ENCODE peak calls at places on chromosome 10, in seven cellular contexts. A, E, O, D, H, G and C are unnamed samples.

GRCh38 chr10:60098676-60099601 is 192.6 kb upstream of the CCDC6 start:
- DNase-seq in A (no peak), E (peak), O (no peak), D (no peak), H (no peak), G (peak), C (peak)

GRCh38 chr10:93565421-93565820 is 1.0 kb upstream of the FFAR4 start:
- DNase-seq in A (no peak), E (no peak), O (no peak), D (no peak), H (no peak), G (no peak), C (no peak)

GRCh38 chr10:102781089-102781920 is 37.6 kb downstream of the WBP1L start:
- DNase-seq in A (no peak), E (no peak), O (peak), D (no peak), H (no peak), G (no peak), C (no peak)

GRCh38 chr10:48383393-48383792 is 76.9 kb downstream of the MAPK8 start:
- DNase-seq in A (no peak), E (no peak), O (no peak), D (no peak), H (no peak), G (no peak), C (no peak)

GRCh38 chr10:93431361-93431760 is 50.8 kb downstream of the MYOF start:
- DNase-seq in A (no peak), E (no peak), O (no peak), D (no peak), H (no peak), G (no peak), C (no peak)

GRCh38 chr10:46542567-46543323 is 13.7 kb downstream of the GPRIN2 start:
- DNase-seq in A (peak), E (peak), O (no peak), D (peak), H (peak), G (no peak), C (no peak)

GRCh38 chr10:115711306-115711705 is 561.7 kb downstream of the GFRA1 start:
- DNase-seq in A (no peak), E (no peak), O (no peak), D (no peak), H (no peak), G (no peak), C (no peak)

GRCh38 chr10:111200505-111201186 is 123.8 kb downstream of the ADRA2A start:
- DNase-seq in A (no peak), E (no peak), O (no peak), D (no peak), H (no peak), G (no peak), C (no peak)

GRCh38 chr10:76582536-76582935 is 1055.1 kb downstream of the KCNMA1 start:
- DNase-seq in A (no peak), E (no peak), O (no peak), D (no peak), H (no peak), G (peak), C (no peak)